ENCODE peak calls at places on chromosomes 2 and 18, in eight cellular contexts. F is kidney glomerular epithelial cell; I is mucosa of gallbladder; D is T-helper 17 cell; W is CD8-positive, alpha-beta memory T cell; G is NCI-H1930; K is activated T-cell treated with anti-CD3 and anti-CD28 coated beads for 1 hour; R is naive thymus-derived CD8-positive, alpha-beta T cell. Q is an unnamed sample.

GRCh38 chr2:237968048-237968862 is 1.4 kb downstream of the UBE2F start:
- DNase-seq in W (no peak), R (peak; percentile 44), G (no peak), D (no peak), I (peak; percentile 63), F (peak; percentile 2), K (peak; percentile 27), Q (no peak)

GRCh38 chr2:75089471-75089870 is 109.8 kb downstream of the TACR1 start:
- DNase-seq in K (no peak), D (no peak), G (no peak), W (no peak), F (no peak), R (no peak), I (no peak), Q (no peak)

GRCh38 chr2:167929461-167929860 is 317.9 kb downstream of the STK39 start:
- DNase-seq in D (no peak), I (no peak), R (no peak), F (no peak), W (no peak), K (no peak), G (no peak), Q (no peak)

GRCh38 chr2:105842555-105842954 is 97.8 kb downstream of the NCK2 start:
- DNase-seq in F (no peak), G (no peak), W (no peak), I (no peak), D (no peak), R (no peak), K (no peak), Q (no peak)

GRCh38 chr2:190466819-190467444 is 58.8 kb downstream of the MFSD6 start:
- DNase-seq in I (no peak), F (no peak), R (no peak), D (no peak), K (no peak), G (no peak), W (no peak), Q (no peak)

GRCh38 chr2:35976611-35977010 is 379.0 kb upstream of the CRIM1 start:
- DNase-seq in I (no peak), W (no peak), R (no peak), F (no peak), K (no peak), D (no peak), G (no peak), Q (no peak)

GRCh38 chr2:149098722-149099121 is 60.2 kb downstream of the LYPD6B start:
- DNase-seq in W (no peak), R (no peak), K (no peak), F (no peak), G (no peak), I (peak; percentile 62), D (no peak), Q (no peak)

GRCh38 chr2:175964195-175964594 is 37.9 kb downstream of the LNPK start:
- DNase-seq in G (no peak), W (no peak), D (no peak), K (no peak), F (no peak), I (no peak), R (no peak), Q (no peak)

GRCh38 chr2:70779911-70780580 is 10.4 kb downstream of the FIGLA start:
- DNase-seq in F (no peak), G (no peak), D (no peak), R (no peak), W (no peak), K (no peak), I (no peak), Q (no peak)

GRCh38 chr2:96839288-96839874 is 4.4 kb downstream of the ANKRD23 start:
- DNase-seq in R (peak; percentile 83), D (peak; percentile 72), W (peak; percentile 88), G (no peak), F (peak; percentile 23), K (peak; percentile 73), I (peak; percentile 75), Q (no peak)

GRCh38 chr18:55416791-55417190 is 171.2 kb downstream of the TCF4 start:
- DNase-seq in D (no peak), F (no peak), K (no peak), I (no peak), G (no peak), R (no peak), W (no peak), Q (no peak)

GRCh38 chr2:72949045-72949444 is 31.7 kb downstream of the EMX1 start:
- DNase-seq in G (no peak), R (no peak), F (no peak), I (no peak), W (no peak), K (no peak), D (no peak), Q (no peak)

GRCh38 chr2:29011650-29012060 is 30.6 kb downstream of the TOGARAM2 start:
- DNase-seq in W (peak; percentile 95), F (no peak), I (peak; percentile 83), K (peak; percentile 54), D (peak; percentile 69), R (peak; percentile 83), G (no peak), Q (no peak)

GRCh38 chr2:15177103-15177502 is 384.0 kb downstream of the NBAS start:
- DNase-seq in K (peak; percentile 31), G (no peak), R (peak; percentile 44), I (no peak), F (peak; percentile 37), D (peak; percentile 20), W (peak; percentile 83), Q (no peak)

GRCh38 chr2:54975175-54975574 is 75.1 kb downstream of the RTN4 start:
- DNase-seq in D (no peak), K (no peak), F (no peak), W (no peak), I (no peak), R (no peak), G (no peak), Q (no peak)

GRCh38 chr2:36729067-36729466 is 32.6 kb downstream of the VIT start:
- DNase-seq in D (no peak), W (no peak), I (no peak), G (no peak), K (no peak), R (no peak), F (no peak), Q (no peak)

GRCh38 chr18:48785091-48785614 is 165.6 kb downstream of the SMAD7 start:
- DNase-seq in I (no peak), W (no peak), K (no peak), G (no peak), R (peak; percentile 7), D (no peak), F (no peak), Q (no peak)

GRCh38 chr2:26561376-26561775 is 79.8 kb downstream of the CIB4 start:
- DNase-seq in R (no peak), D (no peak), G (no peak), F (no peak), K (no peak), W (no peak), I (no peak), Q (no peak)

GRCh38 chr2:106115665-106116064 is 78.4 kb downstream of the UXS1 start:
- DNase-seq in D (no peak), I (no peak), W (no peak), K (no peak), F (no peak), G (no peak), R (no peak), Q (no peak)

GRCh38 chr2:230784840-230785239 is 72.2 kb downstream of the CAB39 start:
- DNase-seq in D (no peak), F (no peak), K (no peak), R (no peak), G (no peak), I (no peak), W (no peak), Q (no peak)

GRCh38 chr2:153622285-153622684 is 143.7 kb upstream of the RPRM start:
- DNase-seq in F (no peak), D (no peak), I (no peak), W (no peak), G (no peak), R (no peak), K (no peak), Q (no peak)

GRCh38 chr2:160109939-160110673 is 47.7 kb upstream of the PLA2R1 start:
- DNase-seq in F (peak; percentile 91), R (peak; percentile 55), G (peak; percentile 39), I (peak; percentile 68), D (peak; percentile 27), W (peak; percentile 52), K (peak; percentile 14), Q (peak; percentile 48)

GRCh38 chr2:150060341-150060740 is 427.1 kb downstream of the RND3 start:
- DNase-seq in I (no peak), D (no peak), W (no peak), F (no peak), G (no peak), R (no peak), K (no peak), Q (no peak)

GRCh38 chr2:148674063-148675020 is 29.8 kb downstream of the EPC2 start:
- DNase-seq in R (peak; percentile 38), G (no peak), K (no peak), W (no peak), D (peak; percentile 21), F (peak; percentile 29), I (no peak), Q (no peak)

GRCh38 chr2:106314427-106314826 is 120.3 kb upstream of the UXS1 start:
- DNase-seq in I (no peak), D (no peak), K (no peak), F (no peak), W (no peak), G (no peak), R (no peak), Q (no peak)

GRCh38 chr2:230893338-230893737 is 28.6 kb downstream of the ITM2C start:
- DNase-seq in F (no peak), D (no peak), W (no peak), R (no peak), I (no peak), G (no peak), K (no peak), Q (no peak)

GRCh38 chr2:150389487-150389886 is 98.0 kb downstream of the RND3 start:
- DNase-seq in I (no peak), D (no peak), W (no peak), K (no peak), G (no peak), F (no peak), R (no peak), Q (no peak)

GRCh38 chr18:77102246-77103040 is 30.1 kb downstream of the MBP start:
- DNase-seq in W (no peak), I (no peak), F (peak; percentile 39), K (no peak), R (peak; percentile 69), G (no peak), D (no peak), Q (no peak)

GRCh38 chr2:222024934-222025890 is 273.6 kb downstream of the PAX3 start:
- DNase-seq in K (no peak), R (no peak), G (peak; percentile 8), D (no peak), F (peak; percentile 55), I (no peak), W (no peak), Q (no peak)

GRCh38 chr2:28610583-28611201 is 114.8 kb downstream of the PLB1 start:
- DNase-seq in K (no peak), G (no peak), F (peak; percentile 99), D (no peak), R (no peak), W (no peak), I (peak; percentile 56), Q (no peak)

GRCh38 chr18:48348739-48349138 is 60.4 kb downstream of the ZBTB7C start:
- DNase-seq in R (no peak), G (no peak), D (no peak), I (no peak), W (no peak), K (no peak), F (no peak), Q (no peak)

GRCh38 chr2:8389373-8390108 is 292.3 kb upstream of the ID2 start:
- DNase-seq in R (no peak), W (no peak), I (no peak), D (no peak), K (no peak), G (no peak), F (peak; percentile 30), Q (no peak)

GRCh38 chr2:108082978-108083377 is 96.7 kb downstream of the SLC5A7 start:
- DNase-seq in K (no peak), D (no peak), F (no peak), R (no peak), W (no peak), I (no peak), G (no peak), Q (no peak)

GRCh38 chr2:3449106-3449505 is 69.6 kb downstream of the TRAPPC12 start:
- DNase-seq in W (no peak), K (no peak), F (no peak), R (no peak), I (no peak), D (no peak), G (no peak), Q (peak; percentile 11)